ENCODE peak calls at places on chromosomes 6 and 20, in five cellular contexts. J is ovary, S is A549, G is brain microvascular endothelial cell, F is heart left ventricle. Q is an unnamed sample.

GRCh38 chr6:71496018-71496800 is 207.6 kb downstream of the OGFRL1 start:
- DNase-seq in G (peak; percentile 30), S (no peak), J (no peak), F (no peak), Q (no peak)

GRCh38 chr6:82273295-82273694 is 25.8 kb upstream of the IBTK start:
- DNase-seq in J (no peak), S (no peak), F (no peak), G (no peak), Q (no peak)

GRCh38 chr6:38786486-38786885 is 71.4 kb downstream of the DNAH8 start:
- DNase-seq in S (no peak), F (no peak), G (no peak), J (no peak), Q (no peak)

GRCh38 chr20:2299301-2299700 is 3.5 kb downstream of the TGM3 start:
- DNase-seq in S (no peak), G (no peak), J (no peak), F (peak; percentile 51), Q (no peak)

GRCh38 chr20:43776691-43777090 is 49.9 kb upstream of the GTSF1L start:
- DNase-seq in S (no peak), F (no peak), J (no peak), G (no peak), Q (no peak)

GRCh38 chr6:169165031-169165430 is 88.6 kb downstream of the THBS2 start:
- DNase-seq in F (no peak), G (no peak), J (no peak), S (no peak), Q (no peak)

GRCh38 chr6:144283781-144284473 is 1.2 kb upstream of the UTRN start:
- DNase-seq in F (no peak), J (no peak), S (peak; percentile 13), G (peak; percentile 20), Q (no peak)

GRCh38 chr6:23705691-23706090 is 420.3 kb upstream of the NRSN1 start:
- DNase-seq in J (no peak), S (no peak), G (no peak), F (no peak), Q (no peak)

GRCh38 chr6:148577687-148578488 is 168.9 kb upstream of the UST start:
- DNase-seq in J (peak; percentile 76), F (peak; percentile 84), G (peak; percentile 71), S (peak; percentile 57), Q (no peak)

GRCh38 chr20:40467014-40467413 is 222.0 kb downstream of the MAFB start:
- DNase-seq in S (no peak), G (no peak), J (no peak), F (peak; percentile 47), Q (no peak)

GRCh38 chr20:62064788-62065668 is 653 bp downstream of the TAF4 start:
- DNase-seq in F (no peak), S (no peak), J (peak; percentile 53), G (no peak), Q (no peak)

GRCh38 chr6:32815115-32815514 is 1.7 kb downstream of the HLA-DOB start:
- DNase-seq in S (no peak), F (no peak), G (peak; percentile 18), J (no peak), Q (no peak)

GRCh38 chr6:30450908-30451818 is 38.1 kb upstream of the HLA-E start:
- DNase-seq in G (peak; percentile 56), J (no peak), S (no peak), F (no peak), Q (peak; percentile 37)

GRCh38 chr6:170193326-170193821 is 97.5 kb downstream of the DLL1 start:
- DNase-seq in F (no peak), G (no peak), S (no peak), J (no peak), Q (no peak)

GRCh38 chr20:9035129-9035528 is 33.8 kb upstream of the PLCB4 start:
- DNase-seq in G (peak; percentile 91), J (no peak), S (no peak), F (peak; percentile 28), Q (peak; percentile 72)

GRCh38 chr6:41622210-41622990 is 15.9 kb upstream of the MDFI start:
- DNase-seq in G (no peak), J (no peak), F (no peak), S (no peak), Q (no peak)

GRCh38 chr6:121680058-121680457 is 244.6 kb downstream of the GJA1 start:
- DNase-seq in S (no peak), J (no peak), F (no peak), G (no peak), Q (no peak)

GRCh38 chr6:133991096-133991593 is 38.1 kb downstream of the TBPL1 start:
- DNase-seq in S (no peak), G (peak; percentile 65), F (no peak), J (no peak), Q (peak; percentile 23)

GRCh38 chr20:219290-220115 is 7.6 kb upstream of the DEFB129 start:
- DNase-seq in G (peak; percentile 12), J (no peak), S (peak; percentile 51), F (no peak), Q (no peak)

GRCh38 chr20:60062431-60063336 is 104.5 kb downstream of the CDH26 start:
- DNase-seq in J (peak; percentile 26), S (no peak), G (peak; percentile 78), F (no peak), Q (no peak)

GRCh38 chr6:83911278-83911677 is 51.8 kb downstream of the CYB5R4 start:
- DNase-seq in G (no peak), F (no peak), S (no peak), J (no peak), Q (no peak)

GRCh38 chr20:1165521-1165920 is 19.3 kb downstream of the TMEM74B start:
- DNase-seq in J (no peak), F (no peak), G (no peak), S (no peak), Q (no peak)

GRCh38 chr6:93678841-93679454 is 259.6 kb upstream of the EPHA7 start:
- DNase-seq in J (no peak), G (no peak), F (no peak), S (no peak), Q (no peak)
- H3K4me3 ChIP-seq in J (no peak overlapping the region), G (peak overlapping the region; percentile 35), F (no peak overlapping the region), S (no peak overlapping the region), Q (no peak overlapping the region)

DNA sequence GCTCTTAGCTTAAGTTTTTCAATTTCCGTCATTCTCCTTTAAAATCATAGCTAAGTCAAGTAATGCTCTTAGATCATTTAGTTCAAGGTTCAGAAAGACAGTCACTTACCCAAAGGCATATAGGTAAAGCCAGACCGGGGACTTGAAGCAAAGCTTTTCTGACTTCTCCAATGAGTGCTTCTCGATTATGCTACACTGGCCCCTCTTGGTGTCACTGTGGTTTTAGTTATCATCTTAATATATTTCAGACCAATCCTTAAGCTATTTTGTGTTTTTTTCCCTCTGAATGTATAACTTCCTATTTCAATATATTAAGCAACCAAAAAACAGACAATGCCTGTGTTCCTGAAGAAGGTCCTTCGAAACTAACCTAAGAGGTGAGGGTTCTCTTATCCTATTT is 3.8 kb downstream of the PRDM1 start:
- DNase-seq in G (no peak), J (no peak), F (no peak), S (no peak), Q (no peak)
- TF ChIP-seq CTCF in G (peak; percentile 27), J (no peak), F (no peak), S (no peak), Q (no peak)

GRCh38 chr20:34473262-34473883 is 42.8 kb upstream of the DYNLRB1 start:
- DNase-seq in F (peak; percentile 52), J (peak; percentile 30), S (peak; percentile 44), G (peak; percentile 43), Q (no peak)

GRCh38 chr20:34475979-34476736 is 40.1 kb upstream of the DYNLRB1 start:
- DNase-seq in J (peak; percentile 57), S (peak; percentile 40), G (no peak), F (peak; percentile 52), Q (no peak)

GRCh38 chr20:34468956-34469355 is 47.3 kb upstream of the DYNLRB1 start:
- DNase-seq in S (no peak), F (no peak), G (no peak), J (no peak), Q (no peak)

GRCh38 chr20:34472246-34472925 is 43.8 kb upstream of the DYNLRB1 start:
- DNase-seq in J (no peak), F (no peak), G (peak; percentile 26), S (no peak), Q (no peak)
- H3K4me3 ChIP-seq in J (no peak overlapping the region), F (no peak overlapping the region), G (no peak overlapping the region), S (no peak overlapping the region), Q (no peak overlapping the region)

DNA sequence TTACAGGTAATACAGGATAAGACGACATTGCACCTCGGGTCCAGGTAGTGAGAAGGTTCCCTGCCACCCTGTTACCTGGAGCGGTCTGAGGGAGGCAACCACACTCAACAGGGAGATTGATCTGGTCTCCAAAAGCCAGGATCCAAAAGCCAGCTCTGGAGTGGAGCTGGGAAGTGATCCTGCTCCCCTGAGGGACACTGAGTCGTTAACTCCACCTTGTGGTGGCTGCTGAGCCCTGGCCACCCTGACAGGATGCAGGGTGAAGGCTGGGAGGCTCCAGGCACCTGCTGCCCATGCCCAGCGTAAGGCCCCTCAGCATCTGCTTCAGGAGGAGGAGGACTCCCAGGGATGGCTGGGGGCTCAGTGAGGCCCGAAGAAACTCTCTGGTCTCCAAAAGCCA is 38.7 kb upstream of the SLC22A2 start:
- DNase-seq in S (no peak), J (no peak), G (no peak), F (no peak), Q (no peak)
- TF ChIP-seq CTCF in S (no peak), J (no peak), G (no peak), F (no peak), Q (peak; percentile 21)

GRCh38 chr6:74250161-74250560 is 554.2 kb downstream of the CD109 start:
- DNase-seq in F (no peak), S (no peak), J (no peak), G (no peak), Q (no peak)
- H3K4me3 ChIP-seq in F (no peak overlapping the region), S (no peak overlapping the region), J (no peak overlapping the region), G (no peak overlapping the region), Q (no peak overlapping the region)

DNA sequence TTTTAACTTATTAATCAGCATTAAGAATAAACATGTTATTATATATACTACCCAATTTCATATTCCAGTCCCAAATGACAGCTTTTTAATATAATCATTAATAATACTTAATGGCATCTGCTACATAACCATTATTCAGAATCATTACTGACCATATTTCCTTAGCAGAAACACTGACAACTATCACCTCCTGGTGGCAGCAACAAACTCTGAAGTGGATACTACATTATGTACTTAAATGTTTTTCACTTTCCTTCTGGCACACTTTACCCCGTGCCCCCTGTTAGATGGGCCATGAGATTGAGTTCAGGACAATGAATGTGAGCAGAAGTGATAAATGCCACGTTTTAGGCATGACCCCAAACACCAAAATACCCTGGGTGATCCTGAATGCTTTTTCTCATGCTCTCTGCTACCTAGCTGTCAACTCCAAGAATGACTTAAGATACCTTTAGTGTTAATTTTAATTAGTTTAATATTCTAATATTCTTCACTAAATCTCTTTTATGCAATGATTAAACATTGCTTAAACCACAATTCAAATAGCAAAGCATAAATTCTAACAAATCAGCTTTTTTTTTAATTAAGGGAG is 77.1 kb downstream of the LMBRD1 start:
- DNase-seq in G (peak; percentile 42), S (peak; percentile 2), J (no peak), F (no peak), Q (no peak)
- TF ChIP-seq CTCF in G (peak; percentile 59), S (peak; percentile 32), J (no peak), F (peak; percentile 19), Q (peak; percentile 50)

DNA sequence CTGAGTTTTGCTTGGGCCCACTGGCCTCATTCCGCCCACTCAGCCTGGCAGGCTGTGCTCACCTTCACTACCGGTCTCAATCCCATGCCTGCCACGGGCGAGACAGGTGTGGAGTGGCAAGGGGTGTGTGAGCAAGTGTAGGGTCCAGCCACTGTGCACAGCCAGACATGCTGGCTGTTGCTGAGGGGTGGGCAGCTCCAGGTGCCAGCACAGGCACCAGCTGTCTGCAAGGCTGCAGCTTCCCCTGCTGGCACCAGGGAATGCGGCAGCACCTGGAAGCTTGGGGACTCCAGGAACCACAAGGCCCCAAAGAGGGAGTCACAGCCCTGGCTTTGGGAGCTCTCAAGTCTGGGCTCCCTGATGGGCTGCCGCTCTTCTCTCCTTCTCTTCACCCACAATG is 372.7 kb downstream of the CBLN4 start:
- DNase-seq in J (no peak), S (no peak), F (no peak), G (no peak), Q (no peak)
- H3K4me3 ChIP-seq in J (no peak overlapping the region), S (no peak overlapping the region), F (no peak overlapping the region), G (no peak overlapping the region), Q (no peak overlapping the region)

Q was measured in kidney epithelial cell.